ENCODE peak calls at places on chromosomes 12 and 14, in four cellular contexts. N, H, B and W are unnamed samples.
A peak's percentile ranks its signal among the peaks of the same experiment; 100 is the strongest.

GRCh38 chr12:75722714-75723200 is 211.3 kb upstream of the KRR1 start:
- DNase-seq in H (peak; percentile 50), N (peak; percentile 54), B (no peak), W (no peak)

GRCh38 chr12:64780531-64781373 is 21.5 kb upstream of the GNS start:
- DNase-seq in B (peak; percentile 84), N (no peak), H (peak; percentile 33), W (peak; percentile 92)

GRCh38 chr12:91353266-91353665 is 170.6 kb upstream of the DCN start:
- DNase-seq in B (no peak), H (no peak), N (no peak), W (no peak)

GRCh38 chr14:80269338-80269935 is 58.1 kb upstream of the DIO2 start:
- DNase-seq in N (no peak), H (no peak), B (no peak), W (no peak)

GRCh38 chr12:59372971-59373370 is 222.9 kb upstream of the SLC16A7 start:
- DNase-seq in N (peak; percentile 11), H (peak; percentile 10), B (no peak), W (no peak)

GRCh38 chr12:70270108-70270507 is 26.9 kb downstream of the CNOT2 start:
- DNase-seq in H (no peak), B (no peak), N (no peak), W (no peak)

GRCh38 chr12:105428793-105429192 is 98.3 kb downstream of the C12orf75 start:
- DNase-seq in B (no peak), N (no peak), H (no peak), W (no peak)

GRCh38 chr12:93287152-93287551 is 90.6 kb upstream of the NUDT4 start:
- DNase-seq in N (no peak), H (no peak), B (no peak), W (no peak)

GRCh38 chr14:102554835-102555819 is 37.3 kb upstream of the RCOR1 start:
- DNase-seq in N (no peak), B (no peak), H (peak; percentile 70), W (no peak)

GRCh38 chr14:95609398-95609990 is 74.6 kb downstream of the GLRX5 start:
- DNase-seq in H (peak; percentile 35), N (peak; percentile 29), B (no peak), W (no peak)

GRCh38 chr12:105419606-105420005 is 89.1 kb downstream of the C12orf75 start:
- DNase-seq in H (no peak), B (no peak), N (no peak), W (no peak)

GRCh38 chr12:51959921-51960320 is 8.4 kb downstream of the ACVR1B start:
- DNase-seq in H (no peak), N (no peak), B (no peak), W (no peak)

GRCh38 chr12:42960087-42960527 is 370.6 kb upstream of the PRICKLE1 start:
- DNase-seq in H (no peak), B (no peak), N (peak; percentile 96), W (no peak)

GRCh38 chr12:46390304-46390703 is 17.7 kb upstream of the SLC38A2 start:
- DNase-seq in N (no peak), B (no peak), H (no peak), W (no peak)

GRCh38 chr12:94169966-94170689 is 21.8 kb downstream of the PLXNC1 start:
- DNase-seq in H (no peak), B (no peak), N (no peak), W (no peak)

GRCh38 chr12:64404470-64405446 is 566 bp downstream of the XPOT start:
- DNase-seq in N (peak; percentile 62), H (peak; percentile 86), B (peak; percentile 87), W (peak; percentile 91)

GRCh38 chr12:110590806-110591326 is 7.7 kb upstream of the PPTC7 start:
- DNase-seq in N (no peak), H (no peak), B (no peak), W (no peak)

GRCh38 chr12:128787827-128788226 is 35.9 kb downstream of the SLC15A4 start:
- DNase-seq in H (no peak), B (no peak), N (no peak), W (no peak)

GRCh38 chr12:23767834-23768233 is 181.6 kb downstream of the SOX5 start:
- DNase-seq in B (no peak), H (no peak), N (no peak), W (no peak)

GRCh38 chr14:103910262-103910935 is 17.9 kb upstream of the TDRD9 start:
- DNase-seq in N (peak; percentile 92), B (no peak), H (peak; percentile 88), W (no peak)

GRCh38 chr12:66120477-66120876 is 10.1 kb downstream of the LLPH start:
- DNase-seq in H (no peak), N (no peak), B (no peak), W (no peak)

GRCh38 chr12:46303039-46303666 is 34.3 kb upstream of the SLC38A1 start:
- DNase-seq in B (no peak), H (peak; percentile 62), N (peak; percentile 8), W (no peak)

GRCh38 chr12:72197790-72198189 is 74.4 kb upstream of the TRHDE start:
- DNase-seq in H (no peak), B (no peak), N (no peak), W (no peak)

GRCh38 chr12:102095677-102096263 is 24.1 kb downstream of the NUP37 start:
- DNase-seq in B (no peak), N (peak; percentile 1), H (no peak), W (no peak)

GRCh38 chr14:69441948-69442347 is 42.6 kb upstream of the PLEKHD1 start:
- DNase-seq in N (no peak), B (no peak), H (no peak), W (no peak)

GRCh38 chr12:13474381-13474780 is 277.9 kb downstream of the EMP1 start:
- DNase-seq in H (no peak), B (no peak), N (no peak), W (no peak)

GRCh38 chr14:94686511-94687160 is 74.4 kb downstream of the SERPINA3 start:
- DNase-seq in N (no peak), B (no peak), H (no peak), W (peak; percentile 84)

GRCh38 chr14:60183724-60184596 is 18.8 kb upstream of the DHRS7 start:
- DNase-seq in B (no peak), N (peak; percentile 76), H (no peak), W (no peak)

GRCh38 chr12:1716215-1716862 is 25.5 kb downstream of the ADIPOR2 start:
- DNase-seq in H (no peak), N (no peak), B (no peak), W (no peak)

GRCh38 chr12:93358821-93359220 is 18.9 kb upstream of the NUDT4 start:
- DNase-seq in N (no peak), H (no peak), B (no peak), W (no peak)

GRCh38 chr12:1810201-1810930 is 10.0 kb upstream of the LRTM2 start:
- DNase-seq in H (no peak), B (no peak), N (no peak), W (no peak)

GRCh38 chr14:99644723-99645544 is at the start of gene HHIPL1:
- DNase-seq in B (no peak), H (no peak), N (no peak), W (no peak)

GRCh38 chr14:58151701-58152568 is at the start of gene ARMH4:
- DNase-seq in H (peak; percentile 80), B (peak; percentile 92), N (peak; percentile 75), W (no peak)

GRCh38 chr14:68676511-68676943 is 116.3 kb downstream of the ZFP36L1 start:
- DNase-seq in B (no peak), H (no peak), N (no peak), W (peak; percentile 88)